ENCODE peak calls at places on chromosomes 7 and 10, in eight cellular contexts. F is astrocyte; D is heart left ventricle; H is testis; E is right cardiac atrium; R is CD4-positive, CD25-positive, alpha-beta regulatory T cell; Q is ovary; O is left lung. A is an unnamed sample.
A peak's percentile ranks its signal among the peaks of the same experiment; 100 is the strongest.

GRCh38 chr10:4022473-4022872 is 237.5 kb upstream of the KLF6 start:
- DNase-seq in F (no peak), D (no peak), H (no peak), E (no peak), R (no peak), Q (no peak), O (no peak), A (no peak)

GRCh38 chr7:107744345-107744750 is 406 bp downstream of the CBLL1 start:
- DNase-seq in F (no peak), D (no peak), H (no peak), E (no peak), R (no peak), Q (no peak), O (no peak), A (no peak)

GRCh38 chr7:139942686-139943085 is 113.6 kb downstream of the TBXAS1 start:
- DNase-seq in F (no peak), D (no peak), H (no peak), E (no peak), R (no peak), Q (no peak), O (no peak), A (no peak)

GRCh38 chr10:11796439-11796838 is 26.7 kb upstream of the PROSER2 start:
- DNase-seq in F (no peak), D (no peak), H (no peak), E (no peak), R (no peak), Q (no peak), O (no peak), A (no peak)

GRCh38 chr7:80078159-80078731 is 56.4 kb upstream of the GNAI1 start:
- DNase-seq in F (peak; percentile 24), D (no peak), H (no peak), E (no peak), R (no peak), Q (no peak), O (no peak), A (no peak)

GRCh38 chr7:73718438-73718881 is 1.0 kb downstream of the STX1A start:
- DNase-seq in F (no peak), D (no peak), H (no peak), E (no peak), R (no peak), Q (no peak), O (no peak), A (no peak)

GRCh38 chr7:150413640-150414081 is 34.5 kb downstream of the ZNF775 start:
- DNase-seq in F (peak; percentile 12), D (no peak), H (no peak), E (no peak), R (no peak), Q (no peak), O (no peak), A (no peak)

GRCh38 chr10:79156334-79157274 is 87.8 kb downstream of the ZMIZ1 start:
- DNase-seq in F (no peak), D (no peak), H (no peak), E (no peak), R (no peak), Q (no peak), O (no peak), A (no peak)

GRCh38 chr7:140230517-140230861 is 53.7 kb upstream of the KDM7A start:
- DNase-seq in F (no peak), D (peak; percentile 67), H (peak; percentile 48), E (peak; percentile 46), R (peak; percentile 77), Q (no peak), O (peak; percentile 92), A (peak; percentile 22)

GRCh38 chr7:111788426-111788825 is 226.1 kb upstream of the IMMP2L start:
- DNase-seq in F (peak; percentile 8), D (no peak), H (no peak), E (no peak), R (no peak), Q (no peak), O (no peak), A (no peak)

GRCh38 chr7:2609001-2609411 is 22.8 kb upstream of the TTYH3 start:
- DNase-seq in F (no peak), D (no peak), H (no peak), E (no peak), R (peak; percentile 5), Q (no peak), O (no peak), A (no peak)

GRCh38 chr7:69603351-69603750 is 5.1 kb downstream of the AUTS2 start:
- DNase-seq in F (no peak), D (no peak), H (no peak), E (no peak), R (no peak), Q (no peak), O (no peak), A (no peak)

GRCh38 chr7:16839646-16840045 is 34.8 kb upstream of the AGR2 start:
- DNase-seq in F (peak; percentile 32), D (no peak), H (no peak), E (no peak), R (no peak), Q (no peak), O (no peak), A (no peak)

GRCh38 chr7:34155225-34155908 is 250.0 kb downstream of the BMPER start:
- DNase-seq in F (peak; percentile 94), D (no peak), H (no peak), E (peak; percentile 42), R (no peak), Q (no peak), O (no peak), A (no peak)

GRCh38 chr7:121398246-121398645 is 2.1 kb upstream of the FAM3C start:
- DNase-seq in F (no peak), D (no peak), H (no peak), E (no peak), R (no peak), Q (no peak), O (no peak), A (peak; percentile 50)

GRCh38 chr7:122166708-122167107 is 22.7 kb upstream of the AASS start:
- DNase-seq in F (peak; percentile 81), D (no peak), H (no peak), E (no peak), R (no peak), Q (peak; percentile 19), O (no peak), A (peak; percentile 11)

GRCh38 chr7:67463983-67464382 is 467.4 kb downstream of the TYW1 start:
- DNase-seq in F (no peak), D (no peak), H (no peak), E (no peak), R (no peak), Q (no peak), O (no peak), A (no peak)

DNA sequence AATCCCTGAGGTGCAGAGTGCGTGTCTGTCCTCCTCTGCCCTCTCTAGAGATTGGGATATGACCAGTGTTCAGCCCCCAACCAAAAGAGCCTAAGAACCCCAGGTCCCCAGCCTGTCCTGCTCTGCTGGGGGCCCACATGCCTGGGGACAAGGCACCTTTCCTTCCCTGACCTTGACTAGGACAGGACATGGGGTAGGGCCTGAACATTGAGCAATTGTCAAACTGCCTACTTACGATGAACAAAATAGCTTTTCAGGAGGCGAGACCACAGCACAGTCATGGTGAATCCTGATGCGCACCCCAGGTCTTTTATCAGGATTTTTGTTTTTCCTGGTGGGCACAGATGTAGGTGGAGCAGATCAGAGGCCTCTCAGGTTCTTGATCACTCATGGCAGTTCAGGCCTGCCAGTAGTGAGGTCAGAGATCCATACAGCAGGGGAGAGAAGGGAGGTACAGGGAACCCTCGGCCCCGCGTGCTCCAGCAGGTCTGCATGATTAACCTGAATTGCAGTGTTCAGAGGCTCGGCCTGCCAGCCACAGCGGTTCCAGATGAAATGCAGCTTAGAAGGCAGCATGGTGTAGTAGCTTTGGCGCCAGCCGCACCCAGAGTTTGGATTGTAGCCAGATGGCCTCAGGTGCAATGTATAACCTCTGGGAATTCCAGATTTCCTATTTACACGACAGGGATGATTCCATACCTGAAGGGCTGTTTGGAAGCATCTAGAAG is 191.3 kb downstream of the CUX1 start:
- DNase-seq in F (no peak), D (no peak), H (no peak), E (no peak), R (no peak), Q (no peak), O (no peak), A (no peak)
- H3K27ac ChIP-seq in F (no peak overlapping the region), D (no peak overlapping the region), H (no peak overlapping the region), E (no peak overlapping the region), R (no peak overlapping the region), Q (no peak overlapping the region), O (no peak overlapping the region), A (peak overlapping the region; percentile 2)

GRCh38 chr7:47452715-47453092 is 129.2 kb downstream of the TNS3 start:
- DNase-seq in F (no peak), D (no peak), H (no peak), E (no peak), R (no peak), Q (no peak), O (no peak), A (peak; percentile 36)
- H3K4me1 ChIP-seq in F (peaks cover 55% of the 10 kb centered on the region), D (peaks cover 32% of the 10 kb centered on the region), H (peaks cover 16% of the 10 kb centered on the region), E (peaks cover 16% of the 10 kb centered on the region), R (no peaks in the 10 kb centered on the region), Q (peaks cover 23% of the 10 kb centered on the region), O (peaks cover 18% of the 10 kb centered on the region), A (peaks cover 81% of the 10 kb centered on the region)

GRCh38 chr7:155602750-155603149 is 41.7 kb upstream of the RBM33 start:
- DNase-seq in F (no peak), D (no peak), H (no peak), E (no peak), R (no peak), Q (no peak), O (no peak), A (no peak)

GRCh38 chr7:155594961-155595366 is 48.6 kb upstream of the CNPY1 start:
- DNase-seq in F (no peak), D (no peak), H (no peak), E (no peak), R (no peak), Q (no peak), O (no peak), A (peak; percentile 36)

GRCh38 chr7:155602156-155602555 is 42.3 kb upstream of the RBM33 start:
- DNase-seq in F (no peak), D (no peak), H (no peak), E (no peak), R (no peak), Q (no peak), O (no peak), A (no peak)

GRCh38 chr7:155597753-155598140 is 46.7 kb upstream of the RBM33 start:
- DNase-seq in F (peak; percentile 6), D (no peak), H (no peak), E (no peak), R (no peak), Q (no peak), O (no peak), A (no peak)

GRCh38 chr7:155598810-155599210 is 45.7 kb upstream of the RBM33 start:
- DNase-seq in F (peak; percentile 12), D (peak; percentile 78), H (peak; percentile 95), E (peak; percentile 72), R (peak; percentile 67), Q (peak; percentile 58), O (peak; percentile 94), A (peak; percentile 81)
- H3K4me3 ChIP-seq in F (no peak overlapping the region), D (no peak overlapping the region), H (no peak overlapping the region), E (no peak overlapping the region), R (no peak overlapping the region), Q (no peak overlapping the region), O (no peak overlapping the region), A (no peak overlapping the region)

DNA sequence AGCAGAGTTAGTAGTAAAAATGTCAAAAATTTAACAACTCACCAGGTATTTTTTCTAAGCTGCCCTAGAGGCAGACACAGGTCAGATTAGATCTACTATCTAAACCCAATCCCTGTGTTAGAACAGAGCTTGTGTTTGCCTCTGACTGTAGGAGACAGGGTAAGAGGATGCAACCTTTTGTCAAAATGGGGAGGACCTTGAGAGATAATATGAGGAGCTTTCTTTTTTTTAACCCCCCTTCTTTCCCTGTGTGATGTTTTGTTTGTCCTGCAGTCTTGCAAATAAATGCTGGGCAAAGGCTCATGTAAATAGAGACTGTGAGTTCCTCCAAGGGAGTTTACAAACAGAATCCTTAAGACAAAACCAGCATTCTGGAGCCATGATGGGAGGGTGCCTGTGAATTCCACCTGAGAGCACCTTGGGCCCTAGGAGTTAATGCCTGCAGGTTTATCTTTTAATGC is 353.1 kb downstream of the GATA3 start:
- DNase-seq in F (no peak), D (no peak), H (no peak), E (no peak), R (no peak), Q (no peak), O (no peak), A (no peak)
- H3K27ac ChIP-seq in F (no peak overlapping the region), D (no peak overlapping the region), H (no peak overlapping the region), E (no peak overlapping the region), R (no peak overlapping the region), Q (no peak overlapping the region), O (no peak overlapping the region), A (no peak overlapping the region)